ENCODE peak calls at places on chromosome 2, in ten cellular contexts. D, G, I, Q, L, Z, Y, B, N and F are unnamed samples. For H3K4me1, the result is how much of the 10 kb centered on the place peaks cover.

GRCh38 chr2:169761251-169761969 is 27.8 kb downstream of the KLHL23 start:
- DNase-seq in G (no peak), Z (no peak), D (no peak), B (no peak), Q (no peak), Y (no peak), N (no peak), I (no peak), L (no peak), F (no peak)

GRCh38 chr2:219358170-219359075 is 25.9 kb upstream of the RESP18 start:
- DNase-seq in B (no peak), D (no peak), Y (no peak), N (no peak), G (no peak), Q (no peak), Z (no peak), I (peak), L (no peak), F (no peak)

GRCh38 chr2:237290249-237290648 is 123.7 kb downstream of the COL6A3 start:
- DNase-seq in G (peak), Y (no peak), Q (peak), Z (peak), D (peak), N (no peak), L (no peak), I (no peak), B (peak), F (peak)

GRCh38 chr2:50591021-50591420 is 440.9 kb downstream of the NRXN1 start:
- DNase-seq in I (no peak), Z (no peak), Q (no peak), Y (no peak), L (no peak), D (no peak), B (no peak), G (no peak), N (no peak), F (no peak)

GRCh38 chr2:203873921-203874631 is 6.5 kb downstream of the CTLA4 start:
- DNase-seq in Y (no peak), G (no peak), L (no peak), B (no peak), Z (no peak), I (no peak), D (no peak), Q (no peak), N (no peak), F (no peak)

GRCh38 chr2:64654993-64655666 is 1.4 kb upstream of the SERTAD2 start:
- DNase-seq in Z (no peak), B (no peak), N (peak), G (no peak), Q (no peak), I (peak), Y (no peak), D (no peak), L (no peak), F (no peak)

GRCh38 chr2:55961318-55961911 is 37.8 kb upstream of the EFEMP1 start:
- DNase-seq in N (peak), G (peak), B (no peak), I (peak), Z (no peak), D (no peak), Y (no peak), L (no peak), Q (no peak), F (no peak)

GRCh38 chr2:219521066-219521880 is 7.0 kb downstream of the ASIC4 start:
- DNase-seq in G (peak), B (no peak), Y (no peak), D (no peak), I (peak), Z (no peak), N (no peak), Q (no peak), L (peak), F (no peak)

GRCh38 chr2:125745514-125745913 is 910.4 kb upstream of the GYPC start:
- DNase-seq in Z (no peak), Q (no peak), D (no peak), Y (no peak), G (peak), B (no peak), I (peak), N (no peak), L (no peak), F (no peak)

GRCh38 chr2:72612614-72613160 is 213.1 kb downstream of the EXOC6B start:
- DNase-seq in I (no peak), Y (no peak), B (no peak), N (no peak), Z (no peak), L (no peak), Q (no peak), G (no peak), D (no peak), F (no peak)

GRCh38 chr2:88329815-88330603 is 122.5 kb downstream of the FOXI3 start:
- DNase-seq in N (no peak), D (no peak), Z (no peak), B (no peak), Y (no peak), Q (no peak), G (no peak), L (no peak), I (no peak), F (no peak)

GRCh38 chr2:184339966-184340365 is 258.4 kb upstream of the ZNF804A start:
- DNase-seq in B (no peak), Q (no peak), I (no peak), D (no peak), G (peak), L (no peak), Y (no peak), Z (no peak), N (peak), F (no peak)

GRCh38 chr2:204654679-204655078 is 109.4 kb downstream of the PARD3B start:
- DNase-seq in Z (no peak), L (no peak), Y (no peak), N (no peak), D (no peak), B (no peak), I (no peak), Q (no peak), G (peak), F (no peak)

DNA sequence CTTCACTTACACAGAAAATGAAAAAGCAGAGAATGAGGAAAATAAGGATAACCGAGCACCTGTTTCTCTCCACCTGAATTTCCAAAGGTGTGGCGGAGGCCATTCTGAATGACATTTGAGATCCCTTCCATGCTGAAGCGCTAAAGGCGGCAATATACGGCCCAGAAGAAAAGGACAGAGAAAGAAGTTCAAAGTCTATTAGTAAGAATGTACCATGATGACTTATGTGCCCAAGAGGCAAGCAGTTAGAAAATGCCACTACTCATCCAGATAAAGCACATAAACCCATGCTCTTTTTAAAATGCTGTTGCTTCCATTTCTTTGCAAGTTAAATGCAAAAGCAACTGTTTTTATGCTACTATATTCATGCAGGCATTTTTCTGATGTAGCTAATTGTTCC is 37.2 kb downstream of the FEZ2 start:
- DNase-seq in L (no peak), I (no peak), G (no peak), D (no peak), Z (no peak), Y (no peak), B (no peak), Q (no peak), N (peak), F (no peak)
- H3K4me1 ChIP-seq in L (under half), I (under half), G (under half), D (under half), Z (under half), Y (under half), B (under half), Q (under half), N (half or more), F (under half)

DNA sequence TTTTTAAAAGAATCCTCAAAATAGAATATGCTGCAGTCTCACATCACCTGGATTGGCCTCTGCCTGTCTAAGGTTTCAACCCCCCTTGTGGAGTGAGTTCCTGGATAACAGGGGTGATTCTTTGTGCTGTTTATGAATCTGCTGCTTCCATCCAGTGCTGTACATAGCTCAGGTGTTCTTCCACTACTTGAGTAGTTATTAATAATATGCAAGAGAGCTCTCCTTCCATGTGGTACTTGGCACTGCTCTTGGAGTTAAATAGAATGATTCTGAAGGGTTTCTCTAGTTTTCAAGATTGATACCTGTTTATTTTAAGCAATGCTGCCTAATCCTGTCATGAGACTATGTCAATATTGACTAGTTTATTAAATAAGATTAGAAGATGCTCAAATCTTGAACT is 273.6 kb downstream of the RDH14 start:
- DNase-seq in Y (no peak), D (no peak), L (no peak), I (no peak), Q (no peak), N (no peak), B (no peak), G (no peak), Z (no peak), F (no peak)
- TF ChIP-seq CTCF in Y (no peak), D (no peak), L (no peak), I (no peak), Q (no peak), N (no peak), B (no peak), G (no peak), Z (no peak), F (no peak)

DNA sequence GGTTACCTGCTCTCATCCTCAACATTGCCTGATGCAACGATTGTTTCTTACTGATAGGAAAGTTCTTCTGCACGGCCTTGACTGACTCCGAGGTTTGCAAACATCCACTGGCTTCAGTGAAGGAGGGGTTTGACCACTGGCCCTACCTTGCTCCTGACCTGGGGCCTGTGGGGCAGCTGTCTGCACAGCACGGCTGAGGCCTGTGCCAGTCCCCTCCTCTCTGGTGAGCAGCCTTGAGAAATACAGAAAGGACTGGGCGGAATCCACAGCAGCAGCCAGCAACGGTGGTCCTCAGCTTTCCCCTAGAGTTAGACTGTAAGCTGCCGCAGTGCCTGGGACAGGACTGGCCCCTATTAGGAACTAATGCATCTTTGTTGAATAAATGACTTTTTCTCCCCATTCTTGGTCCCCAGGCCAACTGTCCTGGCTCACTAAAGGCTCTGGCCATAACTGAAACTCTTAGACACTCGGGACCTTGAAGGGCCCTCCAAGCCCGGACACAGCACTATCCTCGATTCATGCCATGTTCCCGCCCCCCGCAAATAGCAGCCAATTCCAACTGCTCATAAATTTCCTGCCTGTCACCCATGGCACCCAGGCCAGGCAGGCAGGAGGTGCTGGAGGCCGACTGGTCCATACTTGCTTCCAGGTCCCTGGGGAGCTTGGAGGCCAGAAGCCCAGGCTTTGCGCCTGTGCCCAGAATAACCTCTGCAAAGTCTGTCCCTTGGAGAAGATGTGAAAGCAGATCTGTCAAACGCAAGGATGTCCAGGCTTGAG is 26.7 kb downstream of the ATOH8 start:
- DNase-seq in Y (no peak), D (no peak), B (peak), Z (peak), I (no peak), G (no peak), L (peak), Q (peak), N (no peak), F (no peak)
- H3K4me3 ChIP-seq in Y (no peak), D (no peak), B (no peak), Z (no peak), I (no peak), G (no peak), L (no peak), Q (no peak), N (no peak), F (no peak)

DNA sequence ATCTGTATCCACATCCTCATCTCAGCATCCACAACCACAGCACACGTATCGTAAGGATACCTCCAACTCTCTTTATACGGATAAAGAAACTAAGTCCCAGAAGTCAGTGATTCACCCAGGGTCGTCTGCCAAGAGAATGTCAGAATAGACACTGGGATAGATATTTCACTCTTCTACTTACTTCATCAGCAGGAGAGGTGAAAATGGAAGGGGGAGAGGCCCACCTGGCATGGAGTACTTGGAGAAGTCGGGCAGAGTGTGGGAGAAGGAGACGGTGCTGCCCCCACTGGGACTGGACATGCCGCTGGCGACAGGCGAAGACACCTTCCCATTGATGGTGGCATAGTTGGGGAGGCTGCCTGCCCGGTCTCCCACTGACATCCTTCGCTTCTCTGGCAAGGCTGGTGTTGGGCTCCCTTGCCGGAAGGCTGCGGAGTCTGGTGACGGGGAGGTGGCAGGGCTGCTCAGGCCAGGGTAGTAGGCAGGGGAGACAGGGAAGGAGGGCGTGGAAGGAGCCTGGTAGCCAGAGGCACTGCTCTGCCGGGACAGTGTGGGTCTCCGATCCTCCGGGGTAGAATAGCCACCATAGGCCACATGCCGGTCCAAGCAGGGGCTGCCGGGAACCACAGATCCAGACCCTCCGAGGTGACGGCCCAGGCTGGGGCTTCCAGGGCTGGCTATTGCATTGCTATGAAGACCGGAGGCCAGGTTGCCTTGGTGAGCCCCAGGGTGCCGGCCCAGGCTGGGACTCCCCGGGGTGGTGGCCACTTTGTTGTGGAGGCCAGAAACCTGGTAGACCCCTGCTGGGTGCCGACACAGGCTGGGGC is 185.1 kb downstream of the TNS1 start:
- DNase-seq in D (no peak), Q (no peak), I (no peak), Y (no peak), G (no peak), L (peak), B (peak), Z (no peak), N (no peak), F (no peak)
- H3K4me1 ChIP-seq in D (under half), Q (under half), I (under half), Y (under half), G (under half), L (under half), B (under half), Z (half or more), N (under half), F (under half)

GRCh38 chr2:99608861-99609260 is 119.0 kb upstream of the REV1 start:
- DNase-seq in Q (no peak), D (no peak), G (no peak), I (no peak), Y (no peak), Z (no peak), L (no peak), B (no peak), N (no peak), F (no peak)

GRCh38 chr2:99611034-99611433 is 121.2 kb upstream of the REV1 start:
- DNase-seq in Z (no peak), B (no peak), Y (no peak), G (no peak), Q (no peak), I (no peak), N (no peak), D (no peak), L (no peak), F (no peak)

GRCh38 chr2:99607454-99607853 is 117.6 kb upstream of the REV1 start:
- DNase-seq in Z (no peak), L (no peak), I (no peak), N (no peak), D (no peak), B (no peak), Q (no peak), G (no peak), Y (no peak), F (no peak)

GRCh38 chr2:99609851-99610381 is 120.1 kb upstream of the REV1 start:
- DNase-seq in N (no peak), Y (no peak), G (no peak), B (no peak), D (no peak), Q (no peak), I (peak), Z (no peak), L (no peak), F (no peak)

GRCh38 chr2:99608092-99608491 is 118.3 kb upstream of the REV1 start:
- DNase-seq in Q (no peak), L (no peak), N (no peak), B (no peak), G (no peak), D (no peak), Z (no peak), Y (no peak), I (no peak), F (no peak)
- TF ChIP-seq CTCF in Q (no peak), L (no peak), N (no peak), B (peak), G (no peak), D (no peak), Z (peak), Y (no peak), I (peak), F (no peak)

GRCh38 chr2:189545424-189545823 is 35.2 kb downstream of the SLC40A1 start:
- DNase-seq in L (no peak), Z (no peak), B (no peak), Y (no peak), Q (no peak), N (no peak), G (no peak), I (no peak), D (peak), F (no peak)
- H3K4me3 ChIP-seq in L (no peak), Z (no peak), B (no peak), Y (no peak), Q (no peak), N (no peak), G (no peak), I (no peak), D (no peak), F (no peak)

GRCh38 chr2:201130524-201131186 is 14.7 kb downstream of the CFLAR start:
- DNase-seq in Q (no peak), N (peak), G (peak), Y (no peak), D (no peak), L (no peak), I (peak), B (no peak), Z (no peak), F (no peak)
- H3K4me1 ChIP-seq in Q (half or more), N (half or more), G (under half), Y (under half), D (under half), L (under half), I (under half), B (under half), Z (half or more), F (half or more)

DNA sequence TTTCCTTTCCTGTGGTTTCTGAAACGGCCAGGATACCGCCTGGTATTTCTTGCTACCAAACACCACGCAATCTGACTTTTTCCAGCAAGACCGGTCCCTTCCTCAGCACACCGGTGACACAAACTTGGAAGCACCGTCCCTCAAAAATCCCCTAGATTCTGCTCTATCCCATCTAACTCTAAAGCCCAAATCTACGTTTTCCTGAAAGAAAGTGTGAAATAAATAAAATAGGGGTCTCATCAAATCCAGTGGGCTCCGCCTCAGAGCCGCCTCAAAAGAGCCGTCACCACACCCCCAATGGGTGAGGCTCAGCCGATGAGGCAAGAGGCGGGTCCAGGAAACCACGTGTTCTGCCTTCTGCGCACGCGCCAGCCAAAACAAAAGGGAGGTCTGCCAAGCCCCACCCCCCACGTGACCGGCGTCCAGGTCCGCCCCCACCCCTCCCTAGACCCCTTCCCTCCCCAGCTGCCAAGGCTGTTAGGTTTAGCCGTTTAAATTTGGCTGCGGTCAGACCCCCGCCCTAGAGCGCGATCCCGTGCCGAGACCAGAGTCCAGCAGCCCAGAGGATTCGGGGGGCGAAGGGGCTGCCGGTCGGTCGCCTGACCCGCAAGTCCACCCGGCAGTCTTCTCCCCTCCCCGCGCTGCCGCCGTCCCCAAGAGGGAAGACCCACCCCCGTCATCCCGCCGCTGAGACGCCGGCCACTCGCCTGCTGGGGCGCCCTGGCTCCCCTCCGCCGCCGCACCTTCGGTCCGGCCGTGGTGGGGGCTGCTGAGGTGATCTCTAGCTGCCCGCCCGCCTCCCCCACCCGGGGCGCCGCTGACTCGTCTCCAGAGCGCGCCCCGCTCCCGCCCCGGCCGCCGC is 536 bp downstream of the KANSL1L start:
- DNase-seq in N (peak), I (peak), D (peak), L (peak), B (peak), Z (peak), G (peak), Y (peak), Q (peak), F (peak)
- TF ChIP-seq CTCF in N (peak), I (no peak), D (no peak), L (no peak), B (no peak), Z (no peak), G (no peak), Y (no peak), Q (peak), F (no peak)

GRCh38 chr2:62202019-62202722 is 6.3 kb downstream of the B3GNT2 start:
- DNase-seq in I (peak), N (no peak), D (no peak), Q (no peak), B (no peak), Z (no peak), G (no peak), L (no peak), Y (no peak), F (no peak)

GRCh38 chr2:62199392-62200125 is 3.6 kb downstream of the B3GNT2 start:
- DNase-seq in D (no peak), Y (no peak), Z (no peak), N (no peak), L (no peak), Q (no peak), G (peak), B (no peak), I (no peak), F (no peak)

GRCh38 chr2:62201307-62201706 is 5.4 kb downstream of the B3GNT2 start:
- DNase-seq in L (no peak), N (no peak), D (no peak), G (peak), Z (no peak), Q (no peak), I (no peak), B (no peak), Y (no peak), F (no peak)

GRCh38 chr2:62200868-62201267 is 5.0 kb downstream of the B3GNT2 start:
- DNase-seq in I (no peak), Y (no peak), D (no peak), B (no peak), N (no peak), L (no peak), Z (no peak), G (no peak), Q (no peak), F (no peak)

GRCh38 chr2:62200291-62200841 is 4.5 kb downstream of the B3GNT2 start:
- DNase-seq in N (no peak), Y (no peak), I (no peak), D (no peak), G (no peak), Q (no peak), Z (no peak), B (no peak), L (no peak), F (no peak)
- H3K4me3 ChIP-seq in N (no peak), Y (no peak), I (no peak), D (no peak), G (no peak), Q (no peak), Z (no peak), B (no peak), L (no peak), F (no peak)